ENCODE peak calls at places on chromosomes 2 and 18, in six cellular contexts. P, V, G, T, U and N are unnamed samples.

GRCh38 chr18:80112623-80113248 is 3.7 kb downstream of the ADNP2 start:
- DNase-seq in P (no peak), V (no peak), U (no peak), G (no peak), T (no peak), N (peak)

GRCh38 chr18:2881490-2882195 is 34.8 kb downstream of the EMILIN2 start:
- DNase-seq in P (no peak), G (peak), U (no peak), T (peak), V (no peak), N (peak)

GRCh38 chr2:187581125-187581896 is 27.1 kb upstream of the TFPI start:
- DNase-seq in P (no peak), T (peak), U (no peak), G (no peak), V (no peak), N (peak)

GRCh38 chr18:65938592-65939372 is 188.0 kb downstream of the CDH7 start:
- DNase-seq in P (no peak), U (no peak), T (peak), G (no peak), V (no peak), N (no peak)

GRCh38 chr18:50734342-50734741 is 85.5 kb downstream of the MRO start:
- DNase-seq in U (no peak), V (no peak), G (no peak), P (no peak), T (no peak), N (no peak)

GRCh38 chr2:28163627-28164279 is 228.9 kb upstream of the FOSL2 start:
- DNase-seq in V (no peak), U (no peak), P (no peak), G (no peak), T (no peak), N (peak)

GRCh38 chr2:47785986-47786385 is 3.0 kb downstream of the MSH6 start:
- DNase-seq in G (no peak), U (no peak), P (no peak), V (no peak), T (no peak), N (peak)

GRCh38 chr2:215920244-215921100 is 92.9 kb downstream of the MREG start:
- DNase-seq in T (peak), P (peak), G (peak), V (peak), U (peak), N (peak)

GRCh38 chr2:127664065-127664894 is 11.1 kb downstream of the LIMS2 start:
- DNase-seq in G (no peak), V (no peak), T (no peak), U (no peak), P (no peak), N (no peak)

GRCh38 chr18:37107748-37108522 is 279.0 kb downstream of the KIAA1328 start:
- DNase-seq in G (no peak), T (no peak), V (no peak), U (no peak), P (no peak), N (no peak)

GRCh38 chr2:37167636-37168182 is 10.9 kb upstream of the EIF2AK2 start:
- DNase-seq in T (no peak), V (no peak), U (no peak), G (no peak), P (no peak), N (no peak)